ENCODE peak calls at places on chromosomes 4 and X, in seven cellular contexts. R, M, B, W, F, D and P are unnamed samples.

GRCh38 chr4:184293552-184293951 is 75.9 kb upstream of the ENPP6 start:
- DNase-seq in R (no peak), M (no peak), B (no peak), W (no peak), F (no peak), D (no peak), P (no peak)

GRCh38 chr4:80259012-80259411 is 7.5 kb upstream of the FGF5 start:
- DNase-seq in R (no peak), M (no peak), B (no peak), W (no peak), F (no peak), D (no peak), P (no peak)

GRCh38 chr4:36997727-36998126 is 246.8 kb upstream of the NWD2 start:
- DNase-seq in R (no peak), M (peak), B (no peak), W (no peak), F (no peak), D (no peak), P (peak)

GRCh38 chr4:182855312-182855711 is 61.9 kb downstream of the DCTD start:
- DNase-seq in R (no peak), M (no peak), B (no peak), W (no peak), F (no peak), D (no peak), P (no peak)

GRCh38 chr4:157280673-157281072 is 60.1 kb downstream of the GRIA2 start:
- DNase-seq in R (no peak), M (peak), B (no peak), W (peak), F (no peak), D (no peak), P (peak)

GRCh38 chr4:17780461-17781071 is 855 bp downstream of the FAM184B start:
- DNase-seq in R (no peak), M (peak), B (no peak), W (no peak), F (no peak), D (no peak), P (no peak)

GRCh38 chr4:1204828-1205591 is 32.6 kb upstream of the SPON2 start:
- DNase-seq in R (no peak), M (no peak), B (peak), W (no peak), F (no peak), D (no peak), P (no peak)

GRCh38 chr4:23962462-23962861 is 72.6 kb upstream of the PPARGC1A start:
- DNase-seq in R (no peak), M (no peak), B (no peak), W (no peak), F (no peak), D (no peak), P (no peak)

GRCh38 chr4:61882381-61882780 is 682.3 kb downstream of the ADGRL3 start:
- DNase-seq in R (no peak), M (no peak), B (no peak), W (no peak), F (no peak), D (no peak), P (no peak)

GRCh38 chrX:38879631-38880220 is 78.5 kb downstream of the MID1IP1 start:
- DNase-seq in R (no peak), M (peak), B (no peak), W (peak), F (no peak), D (no peak), P (no peak)

GRCh38 chrX:16834811-16835210 is 35.4 kb downstream of the RBBP7 start:
- DNase-seq in R (no peak), M (no peak), B (no peak), W (no peak), F (no peak), D (no peak), P (no peak)

GRCh38 chr4:140071806-140072205 is 82.2 kb downstream of the MAML3 start:
- DNase-seq in R (no peak), M (no peak), B (peak), W (peak), F (no peak), D (no peak), P (no peak)

GRCh38 chrX:115650916-115651315 is 89.9 kb downstream of the PLS3 start:
- DNase-seq in R (peak), M (peak), B (no peak), W (peak), F (peak), D (no peak), P (peak)

GRCh38 chr4:16225996-16226815 is at the start of gene TAPT1:
- DNase-seq in R (no peak), M (peak), B (peak), W (peak), F (peak), D (peak), P (peak)

GRCh38 chr4:110518889-110519490 is 43.0 kb downstream of the ENPEP start:
- DNase-seq in R (no peak), M (peak), B (no peak), W (peak), F (no peak), D (no peak), P (peak)

GRCh38 chrX:132940727-132941162 is 17.7 kb downstream of the HS6ST2 start:
- DNase-seq in R (peak), M (peak), B (no peak), W (no peak), F (no peak), D (no peak), P (peak)

GRCh38 chrX:51614353-51614752 is 4.4 kb downstream of the CENPVL3 start:
- DNase-seq in R (peak), M (peak), B (no peak), W (peak), F (peak), D (no peak), P (peak)

GRCh38 chr4:71241467-71242401 is 97.1 kb upstream of the SLC4A4 start:
- DNase-seq in R (no peak), M (no peak), B (no peak), W (no peak), F (no peak), D (no peak), P (peak)

GRCh38 chrX:71619193-71619592 is 882 bp upstream of the CXCR3 start:
- DNase-seq in R (no peak), M (no peak), B (no peak), W (no peak), F (no peak), D (no peak), P (no peak)

GRCh38 chr4:15354790-15355418 is 72.9 kb upstream of the C1QTNF7 start:
- DNase-seq in R (no peak), M (no peak), B (no peak), W (no peak), F (no peak), D (no peak), P (no peak)

GRCh38 chr4:26619784-26620183 is 35.9 kb downstream of the TBC1D19 start:
- DNase-seq in R (no peak), M (peak), B (no peak), W (peak), F (no peak), D (no peak), P (peak)

GRCh38 chrX:20595928-20596550 is 329.3 kb upstream of the RPS6KA3 start:
- DNase-seq in R (no peak), M (peak), B (no peak), W (peak), F (no peak), D (no peak), P (peak)

GRCh38 chr4:64581422-64581821 is 172.2 kb upstream of the TECRL start:
- DNase-seq in R (no peak), M (peak), B (no peak), W (peak), F (no peak), D (no peak), P (peak)

GRCh38 chr4:48913346-48913745 is 6.8 kb upstream of the OCIAD2 start:
- DNase-seq in R (no peak), M (peak), B (no peak), W (peak), F (no peak), D (no peak), P (peak)

GRCh38 chr4:141179474-141180026 is 41.1 kb upstream of the ZNF330 start:
- DNase-seq in R (no peak), M (no peak), B (no peak), W (no peak), F (no peak), D (no peak), P (no peak)

GRCh38 chr4:78622253-78622979 is 70.8 kb downstream of the ANXA3 start:
- DNase-seq in R (no peak), M (peak), B (no peak), W (no peak), F (no peak), D (no peak), P (no peak)

GRCh38 chr4:129344058-129344457 is 248.1 kb downstream of the C4orf33 start:
- DNase-seq in R (peak), M (peak), B (no peak), W (peak), F (peak), D (no peak), P (peak)

GRCh38 chr4:56739104-56739777 is 58.1 kb upstream of the HOPX start:
- DNase-seq in R (no peak), M (peak), B (no peak), W (no peak), F (no peak), D (no peak), P (no peak)

GRCh38 chr4:76740192-76740591 is 157.8 kb downstream of the SOWAHB start:
- DNase-seq in R (no peak), M (no peak), B (no peak), W (no peak), F (no peak), D (no peak), P (no peak)

GRCh38 chr4:5040839-5041238 is 10.4 kb upstream of the STK32B start:
- DNase-seq in R (no peak), M (no peak), B (no peak), W (no peak), F (no peak), D (no peak), P (no peak)

GRCh38 chr4:89056953-89057398 is at the start of gene FAM13A:
- DNase-seq in R (peak), M (peak), B (no peak), W (peak), F (peak), D (peak), P (peak)

GRCh38 chr4:142817442-142817841 is 28.7 kb downstream of the INPP4B start:
- DNase-seq in R (peak), M (peak), B (no peak), W (peak), F (no peak), D (no peak), P (peak)

GRCh38 chrX:150361070-150361776 is 1.9 kb upstream of the MAMLD1 start:
- DNase-seq in R (no peak), M (peak), B (no peak), W (peak), F (no peak), D (peak), P (peak)

GRCh38 chr4:531076-531475 is 32.1 kb downstream of the PIGG start:
- DNase-seq in R (no peak), M (no peak), B (no peak), W (no peak), F (no peak), D (no peak), P (no peak)

GRCh38 chrX:49166914-49167739 is 4.6 kb downstream of the MAGIX start:
- DNase-seq in R (no peak), M (peak), B (peak), W (peak), F (no peak), D (peak), P (peak)

GRCh38 chr4:27702710-27703431 is 842.2 kb downstream of the STIM2 start:
- DNase-seq in R (peak), M (peak), B (no peak), W (peak), F (no peak), D (no peak), P (peak)

GRCh38 chr4:52312722-52313121 is 261.6 kb downstream of the SPATA18 start:
- DNase-seq in R (peak), M (peak), B (no peak), W (peak), F (no peak), D (no peak), P (no peak)

GRCh38 chr4:73836373-73837269 is at the start of gene CXCL6:
- DNase-seq in R (no peak), M (peak), B (no peak), W (no peak), F (no peak), D (no peak), P (no peak)

GRCh38 chr4:67632492-67632891 is 68.5 kb downstream of the UBA6 start:
- DNase-seq in R (no peak), M (no peak), B (no peak), W (no peak), F (no peak), D (no peak), P (no peak)

GRCh38 chr4:168731706-168732414 is 235.0 kb downstream of the PALLD start:
- DNase-seq in R (no peak), M (no peak), B (no peak), W (no peak), F (no peak), D (no peak), P (no peak)
- TF ChIP-seq CTCF in R (no peak), M (no peak), B (no peak), W (no peak), F (no peak), D (no peak), P (no peak)

GRCh38 chr4:119628281-119629141 is at the start of gene PDE5A:
- DNase-seq in R (peak), M (peak), B (peak), W (peak), F (peak), D (peak), P (peak)
- TF ChIP-seq CTCF in R (peak), M (peak), B (peak), W (peak), F (peak), D (peak), P (peak)

GRCh38 chr4:40507977-40508376 is 121.7 kb downstream of the RBM47 start:
- DNase-seq in R (no peak), M (no peak), B (no peak), W (no peak), F (no peak), D (no peak), P (no peak)
- TF ChIP-seq CTCF in R (peak), M (no peak), B (no peak), W (no peak), F (no peak), D (no peak), P (no peak)

GRCh38 chrX:41858161-41858775 is 65.1 kb downstream of the CASK start:
- DNase-seq in R (no peak), M (no peak), B (no peak), W (no peak), F (no peak), D (no peak), P (no peak)
- TF ChIP-seq CTCF in R (no peak), M (no peak), B (no peak), W (no peak), F (no peak), D (no peak), P (no peak)

GRCh38 chr4:107037188-107037587 is 1.1 kb upstream of the DKK2 start:
- DNase-seq in R (no peak), M (peak), B (no peak), W (no peak), F (no peak), D (no peak), P (peak)
- TF ChIP-seq CTCF in R (peak), M (peak), B (no peak), W (peak), F (no peak), D (no peak), P (peak)

DNA sequence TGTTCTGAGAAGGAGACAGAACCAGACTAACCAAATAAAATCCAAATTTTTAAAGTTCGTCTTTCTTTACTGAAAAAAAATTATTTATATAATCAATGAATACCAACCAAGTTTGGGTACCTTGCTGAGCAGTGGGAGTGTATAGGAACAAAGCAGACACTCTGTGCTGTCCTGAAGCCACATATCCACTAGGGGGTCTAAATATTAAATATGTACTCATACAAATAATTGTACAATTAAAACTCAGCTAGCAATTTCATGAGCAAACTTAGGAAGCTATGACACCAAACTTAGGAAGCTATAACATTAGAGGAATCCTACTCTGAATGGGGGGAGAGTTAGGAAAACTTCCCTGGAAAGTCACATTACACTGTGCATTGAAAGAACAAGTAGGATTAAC is 582.0 kb upstream of the EPHA5 start:
- DNase-seq in R (no peak), M (peak), B (no peak), W (no peak), F (no peak), D (no peak), P (peak)
- TF ChIP-seq CTCF in R (no peak), M (peak), B (no peak), W (no peak), F (no peak), D (no peak), P (no peak)

GRCh38 chrX:103384672-103385071 is 8.3 kb downstream of the BEX3 start:
- DNase-seq in R (no peak), M (no peak), B (no peak), W (no peak), F (no peak), D (no peak), P (no peak)
- TF ChIP-seq CTCF in R (no peak), M (no peak), B (no peak), W (no peak), F (no peak), D (no peak), P (no peak)